ENCODE peak calls at places on chromosomes 3 and 15, in four cellular contexts. X, R, Q and F are unnamed samples.

GRCh38 chr3:72892081-72892763 is 4.4 kb downstream of the GXYLT2 start:
- DNase-seq in X (no peak), R (no peak), Q (no peak), F (no peak)

GRCh38 chr3:32154180-32154579 is 47.8 kb downstream of the GPD1L start:
- DNase-seq in X (no peak), R (no peak), Q (no peak), F (peak; percentile 64)

GRCh38 chr3:154904328-154904727 is 175.8 kb upstream of the MME start:
- DNase-seq in X (peak; percentile 34), R (no peak), Q (no peak), F (peak; percentile 44)

GRCh38 chr15:70879386-70879785 is 12.8 kb downstream of the THAP10 start:
- DNase-seq in X (peak; percentile 88), R (no peak), Q (no peak), F (no peak)

GRCh38 chr15:92714071-92714456 is 58.5 kb upstream of the FAM174B start:
- DNase-seq in X (peak; percentile 57), R (peak; percentile 22), Q (no peak), F (peak; percentile 73)

GRCh38 chr15:50854594-50855490 is 53.6 kb upstream of the AP4E1 start:
- DNase-seq in X (no peak), R (no peak), Q (no peak), F (no peak)

GRCh38 chr3:196431193-196432136 is 762 bp downstream of the UBXN7 start:
- DNase-seq in X (peak; percentile 70), R (peak; percentile 33), Q (no peak), F (peak; percentile 87)

GRCh38 chr15:99074446-99074845 is 30.4 kb upstream of the SYNM start:
- DNase-seq in X (no peak), R (no peak), Q (no peak), F (no peak)

GRCh38 chr3:43369404-43370345 is 83.3 kb downstream of the SNRK start:
- DNase-seq in X (no peak), R (no peak), Q (no peak), F (no peak)

GRCh38 chr3:24494616-24495333 is at the start of gene THRB:
- DNase-seq in X (peak; percentile 48), R (no peak), Q (peak; percentile 76), F (peak; percentile 87)

GRCh38 chr15:28107111-28107893 is 8.2 kb upstream of the OCA2 start:
- DNase-seq in X (peak; percentile 25), R (no peak), Q (no peak), F (peak; percentile 87)

GRCh38 chr15:92324036-92324963 is 69.4 kb upstream of the ST8SIA2 start:
- DNase-seq in X (no peak), R (no peak), Q (no peak), F (no peak)

GRCh38 chr3:170690133-170690981 is 104.5 kb upstream of the SLC7A14 start:
- DNase-seq in X (no peak), R (peak; percentile 29), Q (peak; percentile 54), F (peak; percentile 77)

GRCh38 chr15:66619152-66619903 is 53.5 kb upstream of the LCTL start:
- DNase-seq in X (peak; percentile 72), R (no peak), Q (peak; percentile 77), F (peak; percentile 90)

DNA sequence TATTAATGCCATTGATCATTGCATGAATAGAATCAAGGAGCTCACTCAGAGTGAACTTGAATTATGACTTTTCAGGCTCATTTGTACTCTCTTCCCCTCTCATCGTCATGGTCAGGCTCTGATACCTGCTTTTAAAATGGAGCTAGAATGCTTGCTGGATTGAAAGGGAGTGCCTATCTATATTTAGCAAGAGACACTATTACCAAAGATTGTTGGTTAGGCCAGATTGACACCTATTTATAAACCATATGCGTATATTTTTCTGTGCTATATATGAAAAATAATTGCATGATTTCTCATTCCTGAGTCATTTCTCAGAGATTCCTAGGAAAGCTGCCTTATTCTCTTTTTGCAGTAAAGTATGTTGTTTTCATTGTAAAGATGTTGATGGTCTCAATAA is 9.6 kb downstream of the CCNDBP1 start:
- DNase-seq in X (no peak), R (no peak), Q (no peak), F (no peak)
- H3K36me3 ChIP-seq in X (peaks cover 7% of the 10 kb centered on the region), R (peaks cover 48% of the 10 kb centered on the region), Q (no peaks in the 10 kb centered on the region), F (peaks cover 6% of the 10 kb centered on the region)

GRCh38 chr15:100890059-100890720 is 10.6 kb downstream of the ALDH1A3 start:
- DNase-seq in X (peak; percentile 40), R (no peak), Q (no peak), F (no peak)
- H3K36me3 ChIP-seq in X (no peaks in the 10 kb centered on the region), R (no peaks in the 10 kb centered on the region), Q (no peaks in the 10 kb centered on the region), F (no peaks in the 10 kb centered on the region)

GRCh38 chr3:47000922-47001730 is 21.7 kb downstream of the NBEAL2 start:
- DNase-seq in X (no peak), R (peak; percentile 14), Q (no peak), F (peak; percentile 51)
- H3K36me3 ChIP-seq in X (peaks cover 2% of the 10 kb centered on the region), R (peaks cover 15% of the 10 kb centered on the region), Q (peaks cover 11% of the 10 kb centered on the region), F (peaks cover 31% of the 10 kb centered on the region)

GRCh38 chr15:22992026-22992331 is 11.8 kb upstream of the CYFIP1 start:
- DNase-seq in X (no peak), R (no peak), Q (no peak), F (no peak)

GRCh38 chr15:22989576-22990477 is 9.7 kb upstream of the CYFIP1 start:
- DNase-seq in X (no peak), R (no peak), Q (no peak), F (no peak)

DNA sequence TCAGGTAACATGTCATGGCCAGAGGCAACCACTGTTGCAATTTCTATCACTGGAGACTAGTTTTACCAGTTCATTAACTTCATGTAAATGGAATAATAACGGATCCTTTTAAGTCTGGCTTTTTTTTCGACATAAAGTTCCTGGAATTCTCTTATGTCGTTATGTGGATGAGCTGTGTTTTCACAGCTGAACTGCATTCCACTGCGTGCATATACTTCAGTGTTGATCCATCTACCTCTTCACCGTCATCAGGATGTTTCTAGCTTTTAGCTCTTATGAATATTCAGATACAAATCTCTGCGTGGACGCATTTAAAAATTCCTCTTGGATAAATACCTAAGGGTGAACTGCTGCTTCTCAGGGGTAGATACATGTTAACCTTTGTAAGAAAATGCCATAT is 15.6 kb upstream of the CYFIP1 start:
- DNase-seq in X (no peak), R (no peak), Q (no peak), F (no peak)
- H3K36me3 ChIP-seq in X (no peaks in the 10 kb centered on the region), R (peaks cover 8% of the 10 kb centered on the region), Q (no peaks in the 10 kb centered on the region), F (no peaks in the 10 kb centered on the region)

DNA sequence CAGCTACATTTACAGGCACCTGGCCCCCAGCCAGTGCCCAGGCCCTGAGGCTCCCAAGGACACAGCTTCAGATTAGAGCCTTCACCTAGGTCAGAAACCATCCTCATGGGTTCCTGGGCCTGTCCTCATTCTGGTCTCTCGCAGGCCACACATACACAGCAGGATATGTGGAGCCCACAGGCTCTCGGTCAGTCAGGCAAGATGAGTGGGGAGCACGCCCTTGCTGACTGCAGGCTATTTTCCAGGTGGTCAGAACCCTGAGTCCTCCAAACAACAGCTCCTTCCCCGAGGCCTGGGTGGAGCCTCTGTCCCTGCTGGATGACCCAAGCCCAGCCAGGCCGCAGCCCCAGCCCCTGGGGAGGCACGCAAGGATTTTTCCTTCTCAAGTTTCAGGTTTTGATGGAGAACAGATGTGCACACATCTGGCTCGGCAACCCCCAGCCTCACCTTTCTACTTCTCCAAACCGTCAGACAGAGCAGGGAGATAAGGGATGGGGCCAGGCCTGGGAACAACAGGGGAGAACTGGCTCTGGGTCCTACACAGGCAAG is 1.6 kb downstream of the STRA6 start:
- DNase-seq in X (no peak), R (no peak), Q (no peak), F (peak; percentile 62)
- H3K36me3 ChIP-seq in X (no peaks in the 10 kb centered on the region), R (no peaks in the 10 kb centered on the region), Q (no peaks in the 10 kb centered on the region), F (no peaks in the 10 kb centered on the region)